ENCODE peak calls at places on chromosomes 11 and 22, in four cellular contexts. Z, J, Q and I are unnamed samples.

GRCh38 chr11:118921121-118921928 is 4.4 kb downstream of the BCL9L start:
- DNase-seq in Z (peak), J (no peak), Q (no peak), I (no peak)

GRCh38 chr11:12691473-12691872 is 17.3 kb downstream of the TEAD1 start:
- DNase-seq in Z (no peak), J (no peak), Q (no peak), I (no peak)

GRCh38 chr11:17547051-17547577 is at the start of gene OTOG:
- DNase-seq in Z (no peak), J (no peak), Q (no peak), I (no peak)

GRCh38 chr11:60161107-60161506 is 21.8 kb downstream of the MS4A6A start:
- DNase-seq in Z (no peak), J (no peak), Q (no peak), I (no peak)

GRCh38 chr22:45262931-45263789 is 21.6 kb upstream of the UPK3A start:
- DNase-seq in Z (no peak), J (peak), Q (peak), I (no peak)

GRCh38 chr11:79045811-79046304 is 395.0 kb downstream of the TENM4 start:
- DNase-seq in Z (no peak), J (no peak), Q (peak), I (no peak)

GRCh38 chr22:46830841-46831240 is 68.4 kb downstream of the TBC1D22A start:
- DNase-seq in Z (no peak), J (no peak), Q (no peak), I (no peak)

GRCh38 chr11:9076661-9077060 is 14.7 kb downstream of the SCUBE2 start:
- DNase-seq in Z (no peak), J (no peak), Q (no peak), I (no peak)

GRCh38 chr11:128628686-128629085 is 41.3 kb upstream of the ETS1 start:
- DNase-seq in Z (no peak), J (no peak), Q (peak), I (peak)

GRCh38 chr11:1838426-1839131 is at the start of gene TNNI2:
- DNase-seq in Z (no peak), J (no peak), Q (no peak), I (no peak)

GRCh38 chr11:1841511-1842148 is 2.8 kb downstream of the TNNI2 start:
- DNase-seq in Z (no peak), J (no peak), Q (no peak), I (no peak)

GRCh38 chr11:1840780-1841480 is 2.1 kb downstream of the TNNI2 start:
- DNase-seq in Z (no peak), J (no peak), Q (no peak), I (no peak)

GRCh38 chr11:1839204-1839923 is 583 bp downstream of the TNNI2 start:
- DNase-seq in Z (no peak), J (no peak), Q (no peak), I (no peak)

DNA sequence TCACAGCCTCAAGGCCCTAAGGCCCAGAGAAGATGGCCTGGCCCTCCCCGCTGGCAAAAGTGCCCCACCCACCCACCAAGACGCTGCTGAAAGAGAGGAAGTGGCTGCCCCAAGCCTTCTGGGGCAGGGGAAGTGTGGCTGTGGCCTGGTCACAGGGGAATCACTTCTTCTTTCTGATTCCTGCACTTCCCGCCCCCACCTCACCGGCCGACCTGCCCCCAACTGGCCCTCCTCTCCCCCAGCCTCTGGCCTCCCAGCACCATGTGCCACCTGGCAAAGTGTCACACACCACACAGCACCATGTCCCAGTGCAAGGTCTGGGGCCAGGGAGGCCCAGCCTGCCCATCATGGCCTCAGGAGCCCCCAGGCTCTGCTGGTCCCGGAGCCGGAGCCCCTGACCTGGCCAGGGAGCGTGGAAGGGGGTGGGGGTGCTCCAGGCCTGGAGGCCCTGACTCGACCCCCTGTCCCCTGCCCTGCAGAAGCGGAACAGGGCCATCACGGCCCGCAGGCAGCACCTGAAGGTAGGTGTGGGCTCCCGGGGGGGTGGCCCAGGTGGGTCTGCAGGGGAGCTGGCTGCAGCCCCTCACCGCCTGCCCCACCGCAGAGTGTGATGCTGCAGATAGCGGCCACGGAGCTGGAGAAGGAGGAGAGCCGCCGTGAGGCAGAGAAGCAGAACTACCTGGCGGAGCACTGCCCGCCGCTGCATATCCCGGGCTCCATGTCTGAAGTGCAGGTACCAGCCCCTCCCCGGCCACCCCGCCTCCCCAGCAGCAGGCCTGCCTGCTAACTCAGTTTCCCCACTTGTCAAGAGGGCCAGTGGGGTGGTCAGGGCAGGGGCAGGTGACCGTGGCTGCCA is 1.4 kb downstream of the TNNI2 start:
- DNase-seq in Z (no peak), J (peak), Q (peak), I (no peak)
- TF ChIP-seq CTCF in Z (no peak), J (no peak), Q (no peak), I (no peak)

GRCh38 chr22:38305481-38306448 is 11.5 kb downstream of the CSNK1E start:
- DNase-seq in Z (no peak), J (peak), Q (peak), I (no peak)
- TF ChIP-seq CTCF in Z (no peak), J (no peak), Q (peak), I (no peak)

DNA sequence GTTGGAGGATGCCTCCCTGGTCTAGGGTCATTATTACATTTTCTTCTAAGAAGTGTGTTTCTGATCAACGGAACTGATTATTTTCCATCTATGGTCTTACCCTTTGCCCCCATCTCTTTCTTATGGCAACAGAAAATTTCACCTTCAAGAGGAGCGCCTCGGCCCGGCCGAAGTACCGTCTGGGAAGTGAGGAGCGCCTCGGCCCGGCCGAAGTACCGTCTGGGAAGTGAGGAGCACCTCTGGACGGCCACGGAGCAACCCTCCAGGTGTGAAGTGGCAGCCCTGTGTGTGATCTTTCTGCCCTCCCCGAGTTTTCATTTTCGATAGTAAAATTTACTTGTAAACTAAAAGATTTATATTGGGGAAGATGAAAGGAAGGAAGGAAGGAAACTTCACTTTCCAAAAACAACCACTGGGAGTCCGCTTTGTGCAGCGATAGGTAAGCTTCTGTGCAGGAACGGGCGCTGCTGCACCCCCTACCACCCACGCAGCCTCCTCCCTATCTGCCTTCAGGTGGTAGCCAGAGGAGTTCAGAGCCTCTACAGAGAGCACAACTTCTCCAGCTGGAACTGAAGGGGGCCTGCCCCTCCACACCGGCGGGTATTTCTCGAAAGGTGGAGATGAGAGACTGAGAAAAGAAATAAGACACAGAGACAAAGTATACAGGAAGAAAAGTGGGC is 3.0 kb upstream of the APOBEC3C start:
- DNase-seq in Z (no peak), J (no peak), Q (no peak), I (no peak)
- TF ChIP-seq CTCF in Z (no peak), J (no peak), Q (no peak), I (no peak)

GRCh38 chr11:70610561-70610960 is 212.2 kb downstream of the CTTN start:
- DNase-seq in Z (no peak), J (no peak), Q (no peak), I (no peak)
- TF ChIP-seq CTCF in Z (no peak), J (no peak), Q (no peak), I (no peak)

DNA sequence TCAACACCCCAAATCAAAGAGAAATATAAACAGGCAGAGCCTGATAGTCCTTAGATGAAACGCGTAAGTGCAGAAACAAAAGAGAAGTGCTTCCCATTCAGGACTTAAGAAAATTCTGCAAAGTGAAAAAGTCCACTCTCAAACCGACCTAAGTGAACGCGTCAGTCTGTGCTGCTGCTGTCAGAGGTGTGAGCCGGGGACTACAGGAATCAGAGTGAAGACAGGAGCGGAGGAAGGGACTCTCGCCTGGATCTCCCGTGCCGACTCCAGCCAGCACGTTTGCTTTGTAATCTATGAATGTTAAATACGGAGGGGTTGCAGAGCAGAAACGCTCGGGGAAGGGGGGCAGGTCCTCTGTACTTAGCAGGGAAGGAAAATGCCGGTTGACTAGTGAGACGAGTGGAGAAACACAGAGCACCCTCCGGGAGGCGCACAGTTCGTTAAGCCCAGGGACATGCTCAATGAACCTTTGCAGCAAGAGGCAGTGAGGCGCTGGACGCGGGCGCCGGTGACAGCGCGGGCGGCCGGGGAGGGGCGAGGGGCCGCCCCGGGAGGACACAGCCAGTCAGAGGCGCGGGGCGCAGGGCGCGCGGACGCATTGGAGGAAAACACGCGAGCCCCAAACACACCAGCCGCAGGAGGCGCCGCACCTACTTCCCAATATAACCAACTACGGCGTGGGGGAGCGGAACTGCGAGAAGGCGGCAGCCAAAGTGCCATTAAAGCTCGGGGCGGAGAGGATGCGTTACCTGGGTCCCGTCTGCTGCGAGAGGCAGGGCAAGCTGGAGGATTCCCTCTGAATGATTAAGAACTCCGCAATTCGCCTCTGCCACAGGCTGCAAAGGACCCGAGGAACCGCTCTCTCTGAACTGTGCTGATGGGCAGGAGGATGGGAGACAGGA is at the start of gene CNTN5:
- DNase-seq in Z (no peak), J (no peak), Q (peak), I (no peak)
- TF ChIP-seq CTCF in Z (no peak), J (no peak), Q (no peak), I (no peak)

DNA sequence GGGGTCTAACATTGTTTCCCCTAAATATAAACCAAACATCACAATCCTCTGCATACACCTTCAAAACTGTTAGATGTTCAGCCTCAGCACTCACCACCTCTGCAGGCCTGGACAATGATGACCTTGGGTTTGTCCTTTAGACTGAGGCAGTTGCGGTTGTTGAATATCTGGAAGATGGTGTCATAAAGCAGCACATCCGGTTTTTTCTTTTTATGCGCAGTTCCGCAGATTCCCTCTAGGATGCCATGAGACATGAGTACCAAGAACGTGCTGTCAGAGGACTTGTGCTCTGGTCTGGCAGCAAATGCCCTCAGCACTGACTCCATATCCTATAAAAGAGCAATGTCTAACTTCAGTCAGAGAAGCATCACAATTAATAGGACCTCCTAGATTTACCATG is 22.8 kb downstream of the CASP5 start:
- DNase-seq in Z (no peak), J (no peak), Q (peak), I (no peak)
- TF ChIP-seq CTCF in Z (no peak), J (no peak), Q (peak), I (no peak)

GRCh38 chr22:42114721-42115120 is 15.9 kb downstream of the CYP2D6 start:
- DNase-seq in Z (no peak), J (no peak), Q (peak), I (no peak)
- TF ChIP-seq CTCF in Z (no peak), J (no peak), Q (peak), I (no peak)

GRCh38 chr11:45483361-45483760 is 182.1 kb downstream of the CHST1 start:
- DNase-seq in Z (no peak), J (no peak), Q (no peak), I (no peak)

GRCh38 chr11:45486461-45486860 is 179.0 kb downstream of the CHST1 start:
- DNase-seq in Z (no peak), J (no peak), Q (no peak), I (no peak)

GRCh38 chr11:45482331-45482730 is 183.1 kb downstream of the CHST1 start:
- DNase-seq in Z (no peak), J (no peak), Q (no peak), I (no peak)

GRCh38 chr11:45484326-45484725 is 181.1 kb downstream of the CHST1 start:
- DNase-seq in Z (no peak), J (no peak), Q (no peak), I (no peak)

GRCh38 chr11:45485070-45485716 is 180.2 kb downstream of the CHST1 start:
- DNase-seq in Z (no peak), J (no peak), Q (no peak), I (no peak)
- TF ChIP-seq CTCF in Z (no peak), J (no peak), Q (no peak), I (no peak)

GRCh38 chr22:48940266-48940987 is 887.2 kb downstream of the BRD1 start:
- DNase-seq in Z (no peak), J (no peak), Q (no peak), I (peak)
- TF ChIP-seq CTCF in Z (no peak), J (no peak), Q (no peak), I (no peak)

GRCh38 chr11:94876645-94877445 is 96.5 kb downstream of the CWC15 start:
- DNase-seq in Z (peak), J (no peak), Q (peak), I (peak)
- TF ChIP-seq CTCF in Z (no peak), J (no peak), Q (no peak), I (no peak)